ENCODE peak calls at places on chromosome 19, in ten cellular contexts. B is WERI-Rb-1; A is NCI-H1105; V is effector memory CD8-positive, alpha-beta T cell; I is stimulated activated CD8-positive, alpha-beta memory T cell treated with anti-CD3 and anti-CD28 coated beads, Interleukin-7, amount 100 ng/mL, for 4 hours; E is thoracic aorta; M is stimulated activated CD4-positive, alpha-beta T cell treated with anti-CD3 and anti-CD28 coated beads, Interleukin-4, amount 100 ng/mL, for 48 hours; K is A549; W is head of caudate nucleus; R is tibial nerve. O is an unnamed sample.

GRCh38 chr19:2422951-2423880 is 4.2 kb downstream of the TIMM13 start:
- DNase-seq in V (no peak), I (no peak), M (no peak), E (no peak), B (no peak), A (no peak), W (no peak), R (no peak), K (no peak), O (no peak)

GRCh38 chr19:50435221-50435620 is 2.5 kb downstream of the MYBPC2 start:
- DNase-seq in M (no peak), V (no peak), I (no peak), R (no peak), B (no peak), K (no peak), A (no peak), E (no peak), W (no peak), O (no peak)

GRCh38 chr19:5850743-5851293 is 431 bp downstream of the FUT3 start:
- DNase-seq in E (no peak), B (no peak), V (no peak), M (no peak), I (no peak), K (no peak), W (no peak), R (no peak), A (no peak), O (peak)

GRCh38 chr19:7366701-7367420 is 18.1 kb downstream of the ARHGEF18 start:
- DNase-seq in I (no peak), K (peak), R (no peak), B (no peak), M (no peak), E (no peak), V (peak), A (no peak), W (no peak), O (peak)

GRCh38 chr19:31348416-31349159 is 648 bp downstream of the TSHZ3 start:
- DNase-seq in B (peak), V (no peak), R (peak), I (no peak), K (no peak), M (no peak), W (peak), A (peak), E (no peak), O (peak)

GRCh38 chr19:47058621-47059020 is 10.2 kb upstream of the TMEM160 start:
- DNase-seq in A (no peak), I (no peak), K (no peak), E (no peak), W (no peak), M (no peak), V (no peak), B (no peak), R (no peak), O (no peak)

GRCh38 chr19:56153507-56153906 is 12.4 kb downstream of the ZNF444 start:
- DNase-seq in A (no peak), E (no peak), V (no peak), R (no peak), I (no peak), M (no peak), W (no peak), K (no peak), B (peak), O (no peak)

GRCh38 chr19:4057913-4058695 is 8.6 kb downstream of the ZBTB7A start:
- DNase-seq in W (peak), A (no peak), M (no peak), E (peak), R (peak), K (peak), B (peak), I (peak), V (peak), O (peak)

GRCh38 chr19:6060600-6061391 is 49.5 kb downstream of the RFX2 start:
- DNase-seq in W (no peak), K (no peak), B (no peak), M (no peak), R (no peak), A (no peak), I (no peak), E (no peak), V (peak), O (no peak)

GRCh38 chr19:13788991-13789390 is 6.3 kb upstream of the ZSWIM4 start:
- DNase-seq in A (no peak), B (no peak), W (no peak), V (peak), E (peak), K (no peak), R (no peak), I (no peak), M (no peak), O (no peak)

GRCh38 chr19:58466760-58467589 is at the start of gene ZNF324:
- DNase-seq in W (peak), E (peak), A (peak), R (peak), I (peak), B (peak), M (peak), K (peak), V (peak), O (peak)

GRCh38 chr19:46381346-46381745 is 32.0 kb downstream of the CCDC8 start:
- DNase-seq in A (no peak), W (no peak), B (no peak), K (no peak), R (no peak), V (no peak), I (no peak), E (no peak), M (no peak), O (no peak)

GRCh38 chr19:30791116-30791515 is 418.9 kb downstream of the ZNF536 start:
- DNase-seq in I (no peak), E (no peak), V (no peak), A (no peak), B (no peak), R (peak), K (no peak), M (no peak), W (no peak), O (no peak)

GRCh38 chr19:5674734-5675133 is 5.6 kb downstream of the MICOS13 start:
- DNase-seq in W (no peak), E (no peak), M (no peak), K (no peak), A (no peak), I (no peak), B (no peak), V (no peak), R (no peak), O (no peak)

GRCh38 chr19:45667620-45668341 is at the start of gene GIPR:
- DNase-seq in W (peak), M (peak), V (peak), I (peak), R (no peak), K (peak), A (no peak), B (peak), E (no peak), O (peak)

GRCh38 chr19:1707240-1707639 is 46.1 kb upstream of the ONECUT3 start:
- DNase-seq in I (no peak), K (no peak), A (no peak), W (no peak), B (no peak), V (no peak), R (no peak), E (no peak), M (no peak), O (no peak)

GRCh38 chr19:29812080-29812880 is 489 bp downstream of the CCNE1 start:
- DNase-seq in B (no peak), K (no peak), E (no peak), W (peak), M (no peak), I (no peak), R (no peak), V (no peak), A (no peak), O (no peak)

GRCh38 chr19:19597809-19598306 is 20.6 kb downstream of the PBX4 start:
- DNase-seq in R (no peak), K (no peak), V (peak), A (no peak), E (no peak), I (peak), M (peak), W (no peak), B (no peak), O (no peak)

GRCh38 chr19:18939922-18940775 is 868 bp downstream of the HOMER3 start:
- DNase-seq in I (no peak), A (no peak), B (peak), E (no peak), V (no peak), R (peak), K (peak), W (peak), M (no peak), O (peak)

GRCh38 chr19:1064661-1065605 is 2.0 kb upstream of the ARHGAP45 start:
- DNase-seq in B (no peak), R (peak), W (peak), I (no peak), K (peak), A (peak), M (peak), E (no peak), V (peak), O (peak)

GRCh38 chr19:35267818-35268545 is 780 bp upstream of the USF2 start:
- DNase-seq in W (peak), E (no peak), I (no peak), R (peak), V (peak), K (peak), B (peak), A (peak), M (peak), O (peak)

GRCh38 chr19:47274891-47275865 is 493 bp downstream of the INAFM1 start:
- DNase-seq in E (no peak), W (peak), M (no peak), A (peak), R (no peak), I (no peak), V (peak), K (no peak), B (peak), O (no peak)

GRCh38 chr19:47729468-47729798 is 15.9 kb upstream of the NOP53 start:
- DNase-seq in M (no peak), B (no peak), A (no peak), V (no peak), R (peak), I (no peak), W (no peak), E (peak), K (peak), O (peak)

GRCh38 chr19:38209671-38210457 is 14.2 kb downstream of the DPF1 start:
- DNase-seq in A (peak), E (peak), K (no peak), I (no peak), R (peak), W (peak), M (no peak), B (peak), V (no peak), O (no peak)

GRCh38 chr19:57269515-57270250 is 10.6 kb upstream of the ZNF460 start:
- DNase-seq in I (no peak), E (no peak), K (no peak), A (no peak), W (no peak), R (no peak), M (no peak), V (no peak), B (no peak), O (no peak)

GRCh38 chr19:37537391-37537947 is 30.7 kb downstream of the ZNF793 start:
- DNase-seq in M (no peak), I (no peak), R (no peak), B (no peak), A (no peak), V (no peak), K (no peak), W (no peak), E (no peak), O (no peak)

GRCh38 chr19:43518051-43518450 is 8.9 kb downstream of the ETHE1 start:
- DNase-seq in K (no peak), E (no peak), A (no peak), B (no peak), M (no peak), W (no peak), R (no peak), V (no peak), I (no peak), O (no peak)

GRCh38 chr19:38213911-38214625 is 10.0 kb downstream of the DPF1 start:
- DNase-seq in K (no peak), M (peak), V (peak), W (peak), A (no peak), E (no peak), R (no peak), I (peak), B (no peak), O (peak)

GRCh38 chr19:53703361-53703760 is 71.6 kb downstream of the DPRX start:
- DNase-seq in A (no peak), E (no peak), V (no peak), M (no peak), W (no peak), B (no peak), R (no peak), K (no peak), I (no peak), O (no peak)

GRCh38 chr19:42057856-42058255 is 12.2 kb downstream of the GRIK5 start:
- DNase-seq in K (no peak), R (no peak), W (no peak), A (no peak), M (no peak), B (no peak), V (no peak), I (no peak), E (no peak), O (no peak)

GRCh38 chr19:30406220-30406944 is 34.2 kb downstream of the ZNF536 start:
- DNase-seq in A (no peak), M (no peak), R (no peak), E (no peak), K (peak), V (no peak), I (no peak), W (peak), B (peak), O (peak)

GRCh38 chr19:34393031-34393430 is 11.2 kb upstream of the PDCD2L start:
- DNase-seq in W (no peak), E (no peak), M (no peak), B (no peak), V (no peak), R (no peak), I (no peak), K (no peak), A (no peak), O (no peak)

GRCh38 chr19:2476451-2477140 is 669 bp downstream of the GADD45B start:
- DNase-seq in E (no peak), K (no peak), R (no peak), W (peak), A (no peak), V (peak), M (peak), I (peak), B (peak), O (peak)